ENCODE peak calls at places on chromosome 18, in four cellular contexts. X, W, T and L are unnamed samples.
A peak's percentile ranks its signal among the peaks of the same experiment; 100 is the strongest.

GRCh38 chr18:42082415-42083234 is 127.6 kb downstream of the PIK3C3 start:
- DNase-seq in X (no peak), W (no peak), T (no peak), L (no peak)

GRCh38 chr18:74499633-74500032 is 3.5 kb downstream of the CNDP2 start:
- DNase-seq in W (peak; percentile 84), X (no peak), T (no peak), L (peak; percentile 88)

GRCh38 chr18:32289480-32290075 is 99.7 kb downstream of the MEP1B start:
- DNase-seq in W (no peak), X (no peak), T (peak; percentile 31), L (peak; percentile 61)

GRCh38 chr18:47881752-47882455 is 48.6 kb downstream of the SMAD2 start:
- DNase-seq in W (no peak), T (no peak), X (no peak), L (no peak)

GRCh38 chr18:12598181-12598921 is 59.6 kb downstream of the SPIRE1 start:
- DNase-seq in W (no peak), X (no peak), T (no peak), L (no peak)

GRCh38 chr18:3246636-3247242 is 862 bp upstream of the MYL12A start:
- DNase-seq in W (no peak), T (no peak), X (peak; percentile 32), L (peak; percentile 90)

GRCh38 chr18:51724790-51725721 is 527.6 kb upstream of the MEX3C start:
- DNase-seq in X (no peak), T (no peak), W (no peak), L (no peak)

GRCh38 chr18:77702686-77703085 is 453.0 kb downstream of the GALR1 start:
- DNase-seq in W (no peak), T (peak; percentile 1), X (no peak), L (no peak)

GRCh38 chr18:7945882-7946281 is 378.8 kb downstream of the PTPRM start:
- DNase-seq in W (no peak), T (peak; percentile 57), X (no peak), L (no peak)

GRCh38 chr18:23890589-23890988 is 124.0 kb upstream of the TTC39C start:
- DNase-seq in T (no peak), X (no peak), W (no peak), L (no peak)

GRCh38 chr18:9659499-9660387 is 45.4 kb upstream of the PPP4R1 start:
- DNase-seq in X (no peak), T (no peak), W (no peak), L (no peak)

GRCh38 chr18:50410894-50411293 is 36.0 kb downstream of the SKA1 start:
- DNase-seq in X (no peak), T (no peak), W (no peak), L (no peak)

GRCh38 chr18:56148373-56148772 is 490.0 kb downstream of the TXNL1 start:
- DNase-seq in W (no peak), T (no peak), X (no peak), L (no peak)

GRCh38 chr18:57771183-57771582 is 31.9 kb downstream of the ATP8B1 start:
- DNase-seq in X (no peak), W (no peak), T (no peak), L (peak; percentile 55)

GRCh38 chr18:9571546-9571945 is 42.8 kb downstream of the PPP4R1 start:
- DNase-seq in X (no peak), W (no peak), T (no peak), L (no peak)

GRCh38 chr18:68489018-68489792 is 225.7 kb downstream of the TMX3 start:
- DNase-seq in T (no peak), X (no peak), W (no peak), L (no peak)

GRCh38 chr18:43161528-43161927 is 46.0 kb upstream of the RIT2 start:
- DNase-seq in W (no peak), X (no peak), T (no peak), L (no peak)

GRCh38 chr18:13379930-13380665 is 161.5 kb downstream of the LDLRAD4 start:
- DNase-seq in X (no peak), W (no peak), T (no peak), L (peak; percentile 82)

GRCh38 chr18:62663731-62664336 is 51.5 kb upstream of the PHLPP1 start:
- DNase-seq in T (no peak), W (no peak), X (no peak), L (no peak)

GRCh38 chr18:25557006-25557405 is 205.0 kb upstream of the ZNF521 start:
- DNase-seq in T (no peak), W (no peak), X (no peak), L (no peak)

GRCh38 chr18:51643483-51643882 is 446.0 kb upstream of the MEX3C start:
- DNase-seq in X (no peak), T (no peak), W (no peak), L (no peak)

GRCh38 chr18:46073474-46074331 is 1.6 kb upstream of the PSTPIP2 start:
- DNase-seq in T (no peak), X (no peak), W (no peak), L (peak; percentile 64)

GRCh38 chr18:40055262-40055661 is 1899.8 kb upstream of the PIK3C3 start:
- DNase-seq in T (no peak), X (no peak), W (no peak), L (no peak)

GRCh38 chr18:39742015-39742466 is 2176.4 kb upstream of the CELF4 start:
- DNase-seq in T (no peak), W (no peak), X (no peak), L (no peak)

GRCh38 chr18:35590935-35591334 is 9.4 kb downstream of the GALNT1 start:
- DNase-seq in X (no peak), T (no peak), W (no peak), L (no peak)

GRCh38 chr18:11407900-11408299 is 201.5 kb upstream of the SLC35G4 start:
- DNase-seq in W (no peak), T (no peak), X (no peak), L (no peak)

GRCh38 chr18:5894215-5894612 is 1.1 kb downstream of the TMEM200C start:
- DNase-seq in X (no peak), W (no peak), T (no peak), L (no peak)

GRCh38 chr18:22924589-22924988 is 8.5 kb upstream of the RBBP8 start:
- DNase-seq in W (no peak), T (no peak), X (no peak), L (no peak)

GRCh38 chr18:25799221-25799620 is 291.2 kb downstream of the SS18 start:
- DNase-seq in T (no peak), W (no peak), X (no peak), L (no peak)

GRCh38 chr18:37163119-37163518 is 334.2 kb downstream of the KIAA1328 start:
- DNase-seq in T (no peak), X (no peak), W (no peak), L (no peak)

GRCh38 chr18:23133860-23134779 is 1.2 kb upstream of the CABLES1 start:
- DNase-seq in W (peak; percentile 68), T (peak; percentile 70), X (no peak), L (no peak)

GRCh38 chr18:21117385-21118135 is 5.9 kb upstream of the ROCK1 start:
- DNase-seq in W (no peak), X (no peak), T (no peak), L (no peak)

GRCh38 chr18:77086034-77086433 is 46.5 kb downstream of the MBP start:
- DNase-seq in X (no peak), T (no peak), W (no peak), L (no peak)

GRCh38 chr18:5527603-5528002 is 16.2 kb downstream of the EPB41L3 start:
- DNase-seq in W (no peak), X (no peak), T (no peak), L (no peak)

GRCh38 chr18:46660955-46661749 is 4.1 kb upstream of the LOXHD1 start:
- DNase-seq in X (no peak), T (no peak), W (no peak), L (no peak)

GRCh38 chr18:72584787-72585186 is 40.6 kb upstream of the CBLN2 start:
- DNase-seq in X (no peak), T (no peak), W (no peak), L (no peak)

DNA sequence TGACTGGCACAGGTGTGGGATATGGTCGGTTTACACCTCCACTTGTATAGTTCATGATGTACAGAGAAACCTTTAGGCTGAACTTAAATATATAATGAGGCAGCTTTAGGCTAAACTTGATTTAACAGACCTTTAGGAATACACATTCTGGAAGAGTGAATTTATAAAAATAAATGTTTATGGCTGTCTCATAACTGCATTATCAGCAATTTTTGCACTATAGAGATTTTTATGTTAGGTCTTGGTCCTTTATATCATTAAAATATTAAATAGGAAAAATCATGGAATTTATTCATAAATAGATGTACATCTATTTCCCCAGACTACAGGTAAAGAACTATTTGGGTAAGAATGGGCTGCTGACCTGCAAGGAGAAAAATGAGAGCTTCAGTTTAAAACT is 19.8 kb downstream of the RAB27B start:
- DNase-seq in T (no peak), W (no peak), X (no peak), L (no peak)
- TF ChIP-seq CTCF in T (no peak), W (no peak), X (no peak), L (no peak)

DNA sequence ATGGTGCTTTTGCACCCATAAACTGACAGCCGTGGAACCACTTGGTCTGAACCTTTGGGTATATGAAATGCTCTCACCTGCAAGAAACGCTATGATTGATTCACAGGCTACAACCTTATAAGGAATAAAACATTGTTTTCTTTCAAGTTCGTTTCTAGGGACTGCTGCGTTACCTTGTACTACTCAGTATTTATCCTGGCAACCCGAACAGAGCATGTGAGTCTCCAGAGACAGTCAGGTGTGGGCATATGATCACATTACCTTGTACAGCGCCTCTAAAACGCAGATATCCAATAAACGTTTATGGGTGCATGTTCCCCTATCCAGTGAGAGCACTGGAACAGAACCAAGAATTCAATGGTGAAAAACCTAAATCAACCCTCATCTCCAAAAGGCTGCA is 1.7 kb downstream of the CCBE1 start:
- DNase-seq in W (no peak), X (no peak), T (no peak), L (no peak)
- H3K4me3 ChIP-seq in W (no peak overlapping the region), X (no peak overlapping the region), T (peak overlapping the region; percentile 64), L (no peak overlapping the region)

GRCh38 chr18:44696892-44697291 is 16.2 kb downstream of the SETBP1 start:
- DNase-seq in X (peak; percentile 36), T (no peak), W (peak; percentile 58), L (no peak)
- TF ChIP-seq POLR2A in X (no peak), T (no peak), W (no peak), L (no peak)

DNA sequence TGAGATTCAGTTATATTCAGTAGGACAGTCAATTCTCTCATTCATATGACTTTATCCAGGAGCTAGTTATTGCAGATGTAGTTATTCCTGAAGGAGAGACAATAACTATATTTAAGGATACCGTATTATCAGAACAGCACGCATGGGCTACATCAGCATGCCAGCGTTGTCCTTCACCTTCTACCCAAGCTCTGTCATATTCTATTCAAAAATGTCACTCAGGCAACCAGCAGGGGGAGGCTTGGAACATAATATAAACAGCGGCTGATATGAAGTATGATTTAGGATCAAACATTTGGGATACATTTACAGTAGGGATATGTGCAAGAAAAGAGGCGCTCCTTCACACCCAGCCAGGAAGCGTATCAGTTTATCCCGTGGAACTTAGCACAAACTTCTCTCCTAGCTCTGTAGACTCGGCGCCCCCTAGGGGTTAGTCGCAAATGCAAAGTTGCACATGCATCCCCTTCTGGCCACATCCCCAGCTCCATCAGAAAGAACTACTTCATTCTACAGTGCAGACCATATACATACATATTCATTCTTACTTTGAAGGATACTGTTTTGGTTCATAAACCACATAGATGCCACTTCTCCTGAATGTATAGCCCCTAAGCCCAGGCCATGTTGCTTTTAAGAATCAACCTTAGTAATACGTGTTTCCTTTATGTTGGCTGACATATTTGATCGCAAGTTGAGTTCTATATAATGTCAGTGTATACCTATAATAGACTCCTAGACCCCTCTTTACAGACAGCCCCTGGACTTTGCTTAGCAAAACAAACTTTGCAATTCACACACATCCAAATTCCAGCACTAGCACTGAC is 759.4 kb downstream of the ADCYAP1 start:
- DNase-seq in X (no peak), W (no peak), T (peak; percentile 0), L (peak; percentile 87)
- TF ChIP-seq CTCF in X (no peak), W (no peak), T (peak; percentile 53), L (no peak)